ENCODE peak calls at places on chromosomes 2 and 18, in five cellular contexts. One of them, this sample, is unnamed.

GRCh38 chr2:189659734-189660133 is 1.5 kb upstream of the ASNSD1 start:
- DNase-seq in stimulated activated CD8-positive, alpha-beta memory T cell treated with anti-CD3 and anti-CD28 coated beads, Interleukin-12 subunit alpha, Interleukin-12 subunit beta, amount 100 ng/mL, for 4 hours: no peak
- DNase-seq in caudate nucleus: no peak
- DNase-seq in neural progenitor cell: no peak
- DNase-seq in activated CD4-positive, alpha-beta T cell treated with anti-CD3 and anti-CD28 coated beads for 1 hour: no peak
- DNase-seq in this sample: no peak

GRCh38 chr18:79955302-79956075 is 4.0 kb upstream of the SLC66A2 start:
- DNase-seq in stimulated activated CD8-positive, alpha-beta memory T cell treated with anti-CD3 and anti-CD28 coated beads, Interleukin-12 subunit alpha, Interleukin-12 subunit beta, amount 100 ng/mL, for 4 hours: no peak
- DNase-seq in caudate nucleus: no peak
- DNase-seq in neural progenitor cell: no peak
- DNase-seq in activated CD4-positive, alpha-beta T cell treated with anti-CD3 and anti-CD28 coated beads for 1 hour: no peak
- DNase-seq in this sample: no peak

GRCh38 chr2:51722311-51722710 is 690.4 kb upstream of the NRXN1 start:
- DNase-seq in stimulated activated CD8-positive, alpha-beta memory T cell treated with anti-CD3 and anti-CD28 coated beads, Interleukin-12 subunit alpha, Interleukin-12 subunit beta, amount 100 ng/mL, for 4 hours: no peak
- DNase-seq in caudate nucleus: no peak
- DNase-seq in neural progenitor cell: no peak
- DNase-seq in activated CD4-positive, alpha-beta T cell treated with anti-CD3 and anti-CD28 coated beads for 1 hour: no peak
- DNase-seq in this sample: no peak

GRCh38 chr2:19675003-19675629 is 226.7 kb downstream of the TTC32 start:
- DNase-seq in stimulated activated CD8-positive, alpha-beta memory T cell treated with anti-CD3 and anti-CD28 coated beads, Interleukin-12 subunit alpha, Interleukin-12 subunit beta, amount 100 ng/mL, for 4 hours: no peak
- DNase-seq in caudate nucleus: no peak
- DNase-seq in neural progenitor cell: no peak
- DNase-seq in activated CD4-positive, alpha-beta T cell treated with anti-CD3 and anti-CD28 coated beads for 1 hour: no peak
- DNase-seq in this sample: no peak

GRCh38 chr18:62717059-62717849 is 1.9 kb downstream of the PHLPP1 start:
- DNase-seq in stimulated activated CD8-positive, alpha-beta memory T cell treated with anti-CD3 and anti-CD28 coated beads, Interleukin-12 subunit alpha, Interleukin-12 subunit beta, amount 100 ng/mL, for 4 hours: peak
- DNase-seq in caudate nucleus: no peak
- DNase-seq in neural progenitor cell: no peak
- DNase-seq in activated CD4-positive, alpha-beta T cell treated with anti-CD3 and anti-CD28 coated beads for 1 hour: peak
- DNase-seq in this sample: no peak

GRCh38 chr18:51433296-51433695 is 235.8 kb upstream of the MEX3C start:
- DNase-seq in stimulated activated CD8-positive, alpha-beta memory T cell treated with anti-CD3 and anti-CD28 coated beads, Interleukin-12 subunit alpha, Interleukin-12 subunit beta, amount 100 ng/mL, for 4 hours: no peak
- DNase-seq in caudate nucleus: no peak
- DNase-seq in neural progenitor cell: no peak
- DNase-seq in activated CD4-positive, alpha-beta T cell treated with anti-CD3 and anti-CD28 coated beads for 1 hour: no peak
- DNase-seq in this sample: no peak

GRCh38 chr2:24912523-24912922 is 7.5 kb downstream of the ADCY3 start:
- DNase-seq in stimulated activated CD8-positive, alpha-beta memory T cell treated with anti-CD3 and anti-CD28 coated beads, Interleukin-12 subunit alpha, Interleukin-12 subunit beta, amount 100 ng/mL, for 4 hours: no peak
- DNase-seq in caudate nucleus: no peak
- DNase-seq in neural progenitor cell: no peak
- DNase-seq in activated CD4-positive, alpha-beta T cell treated with anti-CD3 and anti-CD28 coated beads for 1 hour: no peak
- DNase-seq in this sample: no peak

GRCh38 chr2:236568068-236568921 is 1.3 kb upstream of the ACKR3 start:
- DNase-seq in stimulated activated CD8-positive, alpha-beta memory T cell treated with anti-CD3 and anti-CD28 coated beads, Interleukin-12 subunit alpha, Interleukin-12 subunit beta, amount 100 ng/mL, for 4 hours: peak
- DNase-seq in caudate nucleus: no peak
- DNase-seq in neural progenitor cell: peak
- DNase-seq in activated CD4-positive, alpha-beta T cell treated with anti-CD3 and anti-CD28 coated beads for 1 hour: no peak
- DNase-seq in this sample: no peak

GRCh38 chr18:45413180-45413836 is 202.0 kb upstream of the SLC14A2 start:
- DNase-seq in stimulated activated CD8-positive, alpha-beta memory T cell treated with anti-CD3 and anti-CD28 coated beads, Interleukin-12 subunit alpha, Interleukin-12 subunit beta, amount 100 ng/mL, for 4 hours: no peak
- DNase-seq in caudate nucleus: no peak
- DNase-seq in neural progenitor cell: no peak
- DNase-seq in activated CD4-positive, alpha-beta T cell treated with anti-CD3 and anti-CD28 coated beads for 1 hour: no peak
- DNase-seq in this sample: no peak

GRCh38 chr2:20141056-20141762 is 83.7 kb downstream of the SDC1 start:
- DNase-seq in stimulated activated CD8-positive, alpha-beta memory T cell treated with anti-CD3 and anti-CD28 coated beads, Interleukin-12 subunit alpha, Interleukin-12 subunit beta, amount 100 ng/mL, for 4 hours: no peak
- DNase-seq in caudate nucleus: no peak
- DNase-seq in neural progenitor cell: no peak
- DNase-seq in activated CD4-positive, alpha-beta T cell treated with anti-CD3 and anti-CD28 coated beads for 1 hour: no peak
- DNase-seq in this sample: peak

GRCh38 chr18:489244-490023 is 11.1 kb downstream of the COLEC12 start:
- DNase-seq in stimulated activated CD8-positive, alpha-beta memory T cell treated with anti-CD3 and anti-CD28 coated beads, Interleukin-12 subunit alpha, Interleukin-12 subunit beta, amount 100 ng/mL, for 4 hours: no peak
- DNase-seq in caudate nucleus: no peak
- DNase-seq in neural progenitor cell: no peak
- DNase-seq in activated CD4-positive, alpha-beta T cell treated with anti-CD3 and anti-CD28 coated beads for 1 hour: no peak
- DNase-seq in this sample: no peak

GRCh38 chr18:32111706-32112105 is 20.0 kb downstream of the RNF138 start:
- DNase-seq in stimulated activated CD8-positive, alpha-beta memory T cell treated with anti-CD3 and anti-CD28 coated beads, Interleukin-12 subunit alpha, Interleukin-12 subunit beta, amount 100 ng/mL, for 4 hours: no peak
- DNase-seq in caudate nucleus: no peak
- DNase-seq in neural progenitor cell: no peak
- DNase-seq in activated CD4-positive, alpha-beta T cell treated with anti-CD3 and anti-CD28 coated beads for 1 hour: no peak
- DNase-seq in this sample: no peak

GRCh38 chr2:220103596-220103995 is 476.2 kb downstream of the SLC4A3 start:
- DNase-seq in stimulated activated CD8-positive, alpha-beta memory T cell treated with anti-CD3 and anti-CD28 coated beads, Interleukin-12 subunit alpha, Interleukin-12 subunit beta, amount 100 ng/mL, for 4 hours: no peak
- DNase-seq in caudate nucleus: no peak
- DNase-seq in neural progenitor cell: no peak
- DNase-seq in activated CD4-positive, alpha-beta T cell treated with anti-CD3 and anti-CD28 coated beads for 1 hour: no peak
- DNase-seq in this sample: no peak

GRCh38 chr18:28153485-28154065 is 23.4 kb downstream of the CDH2 start:
- DNase-seq in stimulated activated CD8-positive, alpha-beta memory T cell treated with anti-CD3 and anti-CD28 coated beads, Interleukin-12 subunit alpha, Interleukin-12 subunit beta, amount 100 ng/mL, for 4 hours: no peak
- DNase-seq in caudate nucleus: no peak
- DNase-seq in neural progenitor cell: no peak
- DNase-seq in activated CD4-positive, alpha-beta T cell treated with anti-CD3 and anti-CD28 coated beads for 1 hour: no peak
- DNase-seq in this sample: no peak

GRCh38 chr18:77000527-77000926 is 132.1 kb downstream of the MBP start:
- DNase-seq in stimulated activated CD8-positive, alpha-beta memory T cell treated with anti-CD3 and anti-CD28 coated beads, Interleukin-12 subunit alpha, Interleukin-12 subunit beta, amount 100 ng/mL, for 4 hours: no peak
- DNase-seq in caudate nucleus: no peak
- DNase-seq in neural progenitor cell: peak
- DNase-seq in activated CD4-positive, alpha-beta T cell treated with anti-CD3 and anti-CD28 coated beads for 1 hour: peak
- DNase-seq in this sample: no peak

GRCh38 chr2:83990601-83991000 is 468.5 kb downstream of the SUCLG1 start:
- DNase-seq in stimulated activated CD8-positive, alpha-beta memory T cell treated with anti-CD3 and anti-CD28 coated beads, Interleukin-12 subunit alpha, Interleukin-12 subunit beta, amount 100 ng/mL, for 4 hours: no peak
- DNase-seq in caudate nucleus: no peak
- DNase-seq in neural progenitor cell: no peak
- DNase-seq in activated CD4-positive, alpha-beta T cell treated with anti-CD3 and anti-CD28 coated beads for 1 hour: no peak
- DNase-seq in this sample: no peak

GRCh38 chr2:207042841-207043240 is 103.5 kb downstream of the CPO start:
- DNase-seq in stimulated activated CD8-positive, alpha-beta memory T cell treated with anti-CD3 and anti-CD28 coated beads, Interleukin-12 subunit alpha, Interleukin-12 subunit beta, amount 100 ng/mL, for 4 hours: no peak
- DNase-seq in caudate nucleus: no peak
- DNase-seq in neural progenitor cell: no peak
- DNase-seq in activated CD4-positive, alpha-beta T cell treated with anti-CD3 and anti-CD28 coated beads for 1 hour: no peak
- DNase-seq in this sample: no peak

GRCh38 chr2:7468955-7469354 is 551.7 kb downstream of the RNF144A start:
- DNase-seq in stimulated activated CD8-positive, alpha-beta memory T cell treated with anti-CD3 and anti-CD28 coated beads, Interleukin-12 subunit alpha, Interleukin-12 subunit beta, amount 100 ng/mL, for 4 hours: no peak
- DNase-seq in caudate nucleus: no peak
- DNase-seq in neural progenitor cell: no peak
- DNase-seq in activated CD4-positive, alpha-beta T cell treated with anti-CD3 and anti-CD28 coated beads for 1 hour: no peak
- DNase-seq in this sample: no peak

GRCh38 chr2:138502253-138503086 is 900 bp downstream of the SPOPL start:
- DNase-seq in stimulated activated CD8-positive, alpha-beta memory T cell treated with anti-CD3 and anti-CD28 coated beads, Interleukin-12 subunit alpha, Interleukin-12 subunit beta, amount 100 ng/mL, for 4 hours: no peak
- DNase-seq in caudate nucleus: no peak
- DNase-seq in neural progenitor cell: peak
- DNase-seq in activated CD4-positive, alpha-beta T cell treated with anti-CD3 and anti-CD28 coated beads for 1 hour: no peak
- DNase-seq in this sample: no peak

GRCh38 chr2:178522950-178523595 is 42.8 kb downstream of the PLEKHA3 start:
- DNase-seq in stimulated activated CD8-positive, alpha-beta memory T cell treated with anti-CD3 and anti-CD28 coated beads, Interleukin-12 subunit alpha, Interleukin-12 subunit beta, amount 100 ng/mL, for 4 hours: peak
- DNase-seq in caudate nucleus: peak
- DNase-seq in neural progenitor cell: peak
- DNase-seq in activated CD4-positive, alpha-beta T cell treated with anti-CD3 and anti-CD28 coated beads for 1 hour: peak
- DNase-seq in this sample: peak

GRCh38 chr2:223760838-223761502 is 76.4 kb downstream of the AP1S3 start:
- DNase-seq in stimulated activated CD8-positive, alpha-beta memory T cell treated with anti-CD3 and anti-CD28 coated beads, Interleukin-12 subunit alpha, Interleukin-12 subunit beta, amount 100 ng/mL, for 4 hours: peak
- DNase-seq in caudate nucleus: no peak
- DNase-seq in neural progenitor cell: peak
- DNase-seq in activated CD4-positive, alpha-beta T cell treated with anti-CD3 and anti-CD28 coated beads for 1 hour: no peak
- DNase-seq in this sample: no peak

GRCh38 chr2:72765997-72766609 is 59.7 kb downstream of the EXOC6B start:
- DNase-seq in stimulated activated CD8-positive, alpha-beta memory T cell treated with anti-CD3 and anti-CD28 coated beads, Interleukin-12 subunit alpha, Interleukin-12 subunit beta, amount 100 ng/mL, for 4 hours: no peak
- DNase-seq in caudate nucleus: no peak
- DNase-seq in neural progenitor cell: no peak
- DNase-seq in activated CD4-positive, alpha-beta T cell treated with anti-CD3 and anti-CD28 coated beads for 1 hour: no peak
- DNase-seq in this sample: no peak

GRCh38 chr2:44291281-44292248 is 16.3 kb downstream of the SLC3A1 start:
- DNase-seq in stimulated activated CD8-positive, alpha-beta memory T cell treated with anti-CD3 and anti-CD28 coated beads, Interleukin-12 subunit alpha, Interleukin-12 subunit beta, amount 100 ng/mL, for 4 hours: no peak
- DNase-seq in caudate nucleus: peak
- DNase-seq in neural progenitor cell: peak
- DNase-seq in activated CD4-positive, alpha-beta T cell treated with anti-CD3 and anti-CD28 coated beads for 1 hour: no peak
- DNase-seq in this sample: peak

GRCh38 chr2:202109139-202109736 is 36.2 kb downstream of the KIAA2012 start:
- DNase-seq in stimulated activated CD8-positive, alpha-beta memory T cell treated with anti-CD3 and anti-CD28 coated beads, Interleukin-12 subunit alpha, Interleukin-12 subunit beta, amount 100 ng/mL, for 4 hours: no peak
- DNase-seq in caudate nucleus: no peak
- DNase-seq in neural progenitor cell: no peak
- DNase-seq in activated CD4-positive, alpha-beta T cell treated with anti-CD3 and anti-CD28 coated beads for 1 hour: no peak
- DNase-seq in this sample: no peak

GRCh38 chr18:379665-380356 is 112.0 kb upstream of the THOC1 start:
- DNase-seq in stimulated activated CD8-positive, alpha-beta memory T cell treated with anti-CD3 and anti-CD28 coated beads, Interleukin-12 subunit alpha, Interleukin-12 subunit beta, amount 100 ng/mL, for 4 hours: no peak
- DNase-seq in caudate nucleus: no peak
- DNase-seq in neural progenitor cell: no peak
- DNase-seq in activated CD4-positive, alpha-beta T cell treated with anti-CD3 and anti-CD28 coated beads for 1 hour: no peak
- DNase-seq in this sample: no peak

GRCh38 chr2:30400151-30400954 is 46.7 kb upstream of the LCLAT1 start:
- DNase-seq in stimulated activated CD8-positive, alpha-beta memory T cell treated with anti-CD3 and anti-CD28 coated beads, Interleukin-12 subunit alpha, Interleukin-12 subunit beta, amount 100 ng/mL, for 4 hours: no peak
- DNase-seq in caudate nucleus: no peak
- DNase-seq in neural progenitor cell: no peak
- DNase-seq in activated CD4-positive, alpha-beta T cell treated with anti-CD3 and anti-CD28 coated beads for 1 hour: no peak
- DNase-seq in this sample: no peak

This sample was measured in amygdala.